ENCODE peak calls at places on chromosomes 4 and X, in five cellular contexts. P is GM13976, J is omental fat pad, R is GM04504, G is B cell. F is an unnamed sample.

GRCh38 chrX:143581260-143581659 is 54.6 kb downstream of the SLITRK4 start:
- DNase-seq in P (no peak), J (no peak), R (no peak), G (no peak), F (no peak)

GRCh38 chrX:17459008-17459407 is 84.0 kb downstream of the NHS start:
- DNase-seq in P (no peak), J (no peak), R (peak), G (no peak), F (no peak)

GRCh38 chrX:131837325-131837724 is 185.8 kb upstream of the STK26 start:
- DNase-seq in P (no peak), J (no peak), R (no peak), G (no peak), F (no peak)

GRCh38 chr4:7515390-7515902 is 80.7 kb upstream of the PSAPL1 start:
- DNase-seq in P (no peak), J (no peak), R (no peak), G (no peak), F (no peak)

GRCh38 chrX:41334866-41335589 is 1.1 kb downstream of the DDX3X start:
- DNase-seq in P (peak), J (no peak), R (peak), G (peak), F (peak)

GRCh38 chrX:41514179-41514578 is 67.0 kb downstream of the NYX start:
- DNase-seq in P (no peak), J (no peak), R (no peak), G (no peak), F (no peak)

GRCh38 chr4:7756561-7757355 is 182.9 kb downstream of the AFAP1 start:
- DNase-seq in P (no peak), J (no peak), R (no peak), G (no peak), F (no peak)

GRCh38 chrX:14497184-14497666 is 32.1 kb upstream of the GLRA2 start:
- DNase-seq in P (peak), J (no peak), R (no peak), G (peak), F (peak)

GRCh38 chr4:42607011-42607726 is 49.7 kb downstream of the ATP8A1 start:
- DNase-seq in P (no peak), J (no peak), R (no peak), G (no peak), F (no peak)

GRCh38 chrX:151151668-151152267 is 24.6 kb upstream of the GPR50 start:
- DNase-seq in P (peak), J (no peak), R (peak), G (peak), F (peak)